ENCODE peak calls at places on chromosomes 11 and 22, in seven cellular contexts. V is gastrocnemius medialis, G is HCT116, Z is prostate gland, O is uterus, E is ovary, T is adrenal gland. I is an unnamed sample.

GRCh38 chr11:63020671-63021255 is 5.1 kb upstream of the SLC22A8 start:
- DNase-seq in T (no peak), O (no peak), V (no peak), Z (no peak), G (peak; percentile 56), E (no peak), I (no peak)

GRCh38 chr11:74478877-74479276 is 11.5 kb upstream of the KCNE3 start:
- DNase-seq in Z (no peak), G (no peak), V (no peak), O (no peak), E (no peak), T (no peak), I (no peak)

GRCh38 chr11:130371004-130371590 is 56.4 kb upstream of the ZBTB44 start:
- DNase-seq in E (no peak), G (no peak), T (no peak), Z (no peak), V (no peak), O (no peak), I (no peak)

GRCh38 chr11:88695701-88696414 is 358.3 kb upstream of the CTSC start:
- DNase-seq in T (no peak), E (no peak), G (no peak), V (no peak), Z (no peak), O (peak; percentile 15), I (no peak)

GRCh38 chr11:76803811-76804600 is 20.9 kb downstream of the TSKU start:
- DNase-seq in O (no peak), Z (no peak), G (no peak), T (no peak), E (no peak), V (no peak), I (no peak)

GRCh38 chr11:63764201-63764711 is 4.3 kb downstream of the ZFTA start:
- DNase-seq in E (no peak), O (no peak), V (no peak), T (no peak), Z (no peak), G (no peak), I (no peak)

GRCh38 chr11:96013459-96014213 is 89.7 kb upstream of the MTMR2 start:
- DNase-seq in Z (no peak), V (no peak), T (no peak), G (no peak), E (no peak), O (no peak), I (no peak)

GRCh38 chr11:113974741-113975470 is at the start of gene HTR3A:
- DNase-seq in Z (peak; percentile 15), V (peak; percentile 31), T (peak; percentile 38), O (peak; percentile 24), G (peak; percentile 69), E (peak; percentile 36), I (peak; percentile 56)

GRCh38 chr11:30568933-30569332 is 17.2 kb downstream of the MPPED2 start:
- DNase-seq in V (no peak), E (no peak), G (no peak), O (no peak), Z (no peak), T (no peak), I (no peak)

GRCh38 chr11:45658292-45658991 is 7.0 kb downstream of the CHST1 start:
- DNase-seq in E (peak; percentile 87), T (peak; percentile 81), Z (no peak), V (peak; percentile 48), O (peak; percentile 82), G (no peak), I (peak; percentile 68)

GRCh38 chr11:69969890-69970784 is 108.0 kb upstream of the ANO1 start:
- DNase-seq in V (no peak), G (no peak), E (no peak), T (no peak), O (no peak), Z (no peak), I (no peak)

GRCh38 chr11:3723014-3723708 is 52.0 kb upstream of the CHRNA10 start:
- DNase-seq in T (no peak), V (no peak), Z (no peak), O (peak; percentile 28), E (no peak), G (no peak), I (no peak)

GRCh38 chr11:31806186-31806943 is 4.8 kb downstream of the PAX6 start:
- DNase-seq in G (no peak), T (no peak), O (no peak), V (no peak), Z (no peak), E (no peak), I (no peak)

GRCh38 chr11:132072044-132072879 is 701.8 kb downstream of the NTM start:
- DNase-seq in G (no peak), O (no peak), T (no peak), Z (no peak), E (no peak), V (no peak), I (no peak)

DNA sequence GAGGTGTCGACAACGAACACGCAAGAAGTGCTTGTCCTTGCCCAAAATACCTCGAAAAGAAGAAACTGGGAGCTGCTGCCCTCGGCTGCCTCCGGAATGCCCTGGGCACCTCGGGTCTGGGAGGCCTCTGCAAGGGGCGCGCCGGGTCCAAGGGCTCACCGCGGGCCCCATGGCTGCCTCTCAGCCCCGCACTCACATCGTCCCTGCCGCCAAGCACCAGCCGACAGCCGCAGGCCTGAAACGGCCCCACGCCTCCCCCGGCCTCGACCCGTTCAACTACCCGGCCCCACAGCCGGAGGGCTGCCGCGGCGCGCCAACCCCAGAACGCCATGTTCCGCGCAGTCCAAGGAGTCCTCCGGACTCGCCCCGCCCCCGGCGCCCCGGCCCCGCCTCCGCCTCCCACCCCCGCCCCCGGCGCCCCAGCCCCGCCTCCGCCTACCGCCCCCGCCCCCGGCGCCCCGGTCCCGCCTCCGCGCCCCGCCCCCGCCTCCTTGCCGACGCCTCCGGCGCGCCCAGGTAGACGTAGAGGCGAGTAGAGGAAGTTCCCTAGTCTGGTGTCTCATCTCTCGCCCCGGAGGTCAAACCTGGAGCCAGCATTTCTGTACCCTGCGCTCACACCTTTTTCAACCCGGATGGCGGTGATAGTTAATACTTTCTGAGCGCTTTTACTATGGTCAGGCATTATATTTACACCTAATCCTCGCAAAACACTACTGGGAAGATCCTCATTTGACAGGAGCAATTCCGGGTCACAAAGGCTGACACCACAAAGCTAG is at the start of gene SIRT3:
- DNase-seq in O (peak; percentile 83), V (peak; percentile 77), G (peak; percentile 73), Z (peak; percentile 86), E (peak; percentile 88), T (peak; percentile 88), I (peak; percentile 89)
- TF ChIP-seq CTCF in O (no peak), V (peak; percentile 44), G (no peak), Z (no peak), E (no peak), T (peak; percentile 47), I (no peak)

GRCh38 chr22:50564289-50564688 is 1.6 kb upstream of the SYCE3 start:
- DNase-seq in T (no peak), G (no peak), Z (no peak), V (no peak), E (no peak), O (no peak), I (no peak)

GRCh38 chr22:50561401-50562074 is 1.2 kb downstream of the SYCE3 start:
- DNase-seq in T (no peak), O (no peak), E (no peak), Z (no peak), G (no peak), V (no peak), I (no peak)

GRCh38 chr22:50563410-50564160 is 866 bp upstream of the SYCE3 start:
- DNase-seq in E (no peak), V (no peak), T (no peak), G (no peak), O (no peak), Z (no peak), I (no peak)

GRCh38 chr22:50560034-50560433 is 2.7 kb downstream of the SYCE3 start:
- DNase-seq in Z (no peak), T (no peak), E (no peak), V (no peak), O (no peak), G (no peak), I (no peak)

GRCh38 chr22:50562523-50563409 is at the start of gene SYCE3:
- DNase-seq in O (peak; percentile 95), G (peak; percentile 89), V (peak; percentile 96), E (peak; percentile 96), T (peak; percentile 97), Z (peak; percentile 98), I (peak; percentile 98)
- TF ChIP-seq POLR2A in O (peak; percentile 62), G (no peak), V (peak; percentile 81), E (no peak), T (peak; percentile 85), Z (peak; percentile 89), I (peak; percentile 27)

DNA sequence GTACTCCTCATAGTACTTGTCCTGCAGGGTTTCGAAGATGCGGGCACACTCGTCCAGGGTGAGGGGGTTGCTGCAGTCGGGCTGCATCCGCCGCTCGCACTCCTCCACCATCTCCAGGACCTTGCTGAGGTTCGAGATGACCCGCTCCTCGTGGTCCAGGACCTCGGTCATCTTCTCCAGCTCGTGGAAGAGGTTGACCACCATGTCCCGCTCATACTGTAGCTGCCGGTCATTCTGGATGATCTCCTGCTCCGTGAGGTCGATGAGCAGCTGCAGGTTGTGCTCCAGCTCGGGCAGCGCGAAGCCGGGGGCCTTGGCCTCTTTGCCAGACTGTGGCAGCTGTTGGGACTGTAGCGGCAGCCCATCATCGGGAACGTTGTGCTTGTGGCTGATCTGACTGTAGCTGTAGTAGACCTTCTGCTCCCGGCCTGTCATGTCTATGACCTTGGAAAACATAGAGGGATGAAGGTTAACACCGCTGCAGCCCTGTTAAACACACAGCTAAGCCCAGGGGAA is 13.0 kb downstream of the TFIP11 start:
- DNase-seq in G (no peak), T (no peak), E (no peak), Z (no peak), O (no peak), V (no peak), I (no peak)
- H3K36me3 ChIP-seq in G (peaks cover 50% of the 10 kb centered on the region), T (peaks cover 99% of the 10 kb centered on the region), E (no peaks in the 10 kb centered on the region), Z (peaks cover 34% of the 10 kb centered on the region), O (no peaks in the 10 kb centered on the region), V (no peaks in the 10 kb centered on the region), I (no peaks in the 10 kb centered on the region)

GRCh38 chr22:16804882-16805281 is 20.3 kb downstream of the XKR3 start:
- DNase-seq in T (no peak), Z (no peak), O (no peak), V (no peak), E (no peak), G (no peak), I (no peak)

GRCh38 chr22:16807109-16807508 is 18.1 kb downstream of the XKR3 start:
- DNase-seq in V (no peak), Z (no peak), E (no peak), G (no peak), T (no peak), O (no peak), I (no peak)

GRCh38 chr22:16810188-16810802 is 14.9 kb downstream of the XKR3 start:
- DNase-seq in V (no peak), T (no peak), O (no peak), E (no peak), G (no peak), Z (no peak), I (no peak)

GRCh38 chr22:16806401-16806800 is 18.8 kb downstream of the XKR3 start:
- DNase-seq in E (no peak), O (no peak), T (no peak), V (no peak), Z (no peak), G (no peak), I (no peak)

DNA sequence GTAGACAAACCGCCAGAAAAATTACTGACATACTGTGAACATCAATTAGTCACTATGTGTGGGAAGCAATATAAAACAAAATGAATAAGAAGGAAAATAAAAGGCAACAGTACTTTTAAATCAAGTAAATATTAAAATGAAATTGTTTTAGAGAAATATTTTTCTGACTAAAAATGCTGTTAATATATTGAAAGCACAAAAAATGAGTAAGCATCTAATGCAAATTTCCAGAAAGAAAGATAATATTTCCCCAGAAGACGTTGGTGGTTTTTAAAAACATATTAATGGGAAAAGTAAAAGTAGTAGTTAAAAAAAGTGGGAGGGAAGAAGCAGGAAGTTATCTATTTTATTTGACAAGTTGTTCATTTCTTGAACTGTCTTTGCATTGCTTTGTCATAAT is 16.5 kb downstream of the XKR3 start:
- DNase-seq in T (no peak), G (no peak), E (no peak), Z (no peak), O (no peak), V (no peak), I (no peak)
- TF ChIP-seq CTCF in T (no peak), G (no peak), E (no peak), Z (no peak), O (no peak), V (no peak), I (no peak)